ENCODE peak calls at places on chromosomes 2 and 18, in seven cellular contexts. H is ovary, L is spleen, X is A549, P is prostate gland, D is body of pancreas, Z is gastrocnemius medialis. Q is an unnamed sample.

GRCh38 chr18:41967680-41968079 is 12.6 kb downstream of the PIK3C3 start:
- DNase-seq in H (no peak), L (no peak), X (no peak), P (no peak), D (no peak), Z (peak; percentile 12), Q (no peak)

GRCh38 chr2:52113338-52113737 is 1081.4 kb upstream of the NRXN1 start:
- DNase-seq in H (no peak), L (no peak), X (no peak), P (no peak), D (no peak), Z (no peak), Q (no peak)

GRCh38 chr2:70140978-70141753 is 49.7 kb downstream of the C2orf42 start:
- DNase-seq in H (peak; percentile 47), L (peak; percentile 86), X (peak; percentile 77), P (peak; percentile 83), D (peak; percentile 84), Z (peak; percentile 74), Q (peak; percentile 72)

GRCh38 chr18:54812885-54813284 is 15.4 kb upstream of the RAB27B start:
- DNase-seq in H (no peak), L (no peak), X (no peak), P (no peak), D (no peak), Z (no peak), Q (no peak)

GRCh38 chr18:49784427-49785185 is 28.7 kb downstream of the ACAA2 start:
- DNase-seq in H (no peak), L (no peak), X (no peak), P (no peak), D (no peak), Z (no peak), Q (no peak)

GRCh38 chr2:31049913-31050588 is 88.2 kb downstream of the GALNT14 start:
- DNase-seq in H (no peak), L (no peak), X (no peak), P (no peak), D (no peak), Z (no peak), Q (no peak)

GRCh38 chr2:47801118-47801517 is 18.2 kb downstream of the MSH6 start:
- DNase-seq in H (no peak), L (no peak), X (no peak), P (no peak), D (no peak), Z (no peak), Q (no peak)

GRCh38 chr2:215950009-215950408 is 63.3 kb downstream of the MREG start:
- DNase-seq in H (no peak), L (no peak), X (peak; percentile 54), P (no peak), D (no peak), Z (no peak), Q (no peak)

GRCh38 chr2:34096552-34097171 is 497.6 kb upstream of the FAM98A start:
- DNase-seq in H (peak; percentile 20), L (no peak), X (peak; percentile 65), P (peak; percentile 41), D (peak; percentile 73), Z (no peak), Q (peak; percentile 14)

DNA sequence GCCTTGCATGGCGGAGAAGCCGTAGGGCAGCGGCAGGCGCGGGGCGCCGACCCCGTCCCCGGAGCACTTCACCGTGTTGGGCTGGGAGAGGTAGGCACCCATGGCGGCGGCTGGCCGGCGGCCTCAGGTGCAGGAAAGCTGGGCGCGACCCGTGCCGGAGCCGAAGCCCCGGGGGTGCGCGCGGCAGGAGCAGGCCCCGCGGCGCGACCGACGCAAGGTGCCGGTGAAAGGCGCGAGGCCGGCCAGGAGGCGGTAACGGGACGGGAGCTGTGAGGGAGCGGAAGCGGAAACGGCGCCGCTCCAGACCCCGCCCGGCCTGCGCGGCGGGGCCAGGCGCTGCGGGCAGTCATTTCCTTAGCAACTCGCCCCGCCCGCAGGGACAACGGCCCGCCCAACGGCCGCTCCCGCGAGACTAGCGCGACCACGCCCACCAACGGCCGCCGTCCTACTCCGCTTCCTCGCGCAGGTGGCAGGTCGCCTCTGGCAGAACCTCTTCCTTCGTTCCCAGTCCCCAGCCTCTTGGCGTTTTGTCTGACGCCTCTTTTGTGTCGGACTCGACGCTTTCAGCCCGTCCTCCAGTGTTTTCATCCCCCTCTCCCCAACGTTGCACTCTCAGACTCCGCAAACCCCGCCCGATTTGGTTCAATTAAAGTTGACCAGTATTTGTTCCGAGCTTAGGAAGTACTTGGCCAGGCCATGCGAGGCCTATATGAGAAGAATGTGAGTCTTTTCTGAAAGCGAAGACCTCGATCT is at the start of gene PPM1G:
- DNase-seq in H (peak; percentile 94), L (peak; percentile 99), X (peak; percentile 97), P (peak; percentile 95), D (peak; percentile 97), Z (peak; percentile 92), Q (peak; percentile 82)
- TF ChIP-seq POLR2A in H (peak; percentile 34), L (no peak), X (peak; percentile 94), P (peak; percentile 59), D (peak; percentile 82), Z (peak; percentile 57), Q (peak; percentile 3)

DNA sequence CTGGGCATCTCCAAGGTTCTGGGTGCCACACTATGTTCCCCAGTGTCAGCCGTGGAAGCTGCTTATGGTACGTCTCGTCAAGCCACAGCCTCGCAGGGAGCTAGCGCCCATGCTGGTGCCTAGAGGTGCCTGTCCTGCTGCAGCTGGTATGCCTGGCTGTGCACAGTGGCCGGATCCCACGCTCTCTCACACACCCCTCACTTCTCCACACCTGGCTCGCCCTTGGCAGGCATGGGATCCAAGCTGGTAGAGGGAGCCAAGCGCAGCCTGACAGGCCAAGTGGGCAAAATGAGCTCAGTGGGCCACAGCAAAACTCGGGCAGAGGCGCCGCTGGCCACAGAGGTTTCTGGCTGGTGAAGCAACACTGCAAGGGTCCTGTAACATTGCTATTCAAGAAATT is 156.1 kb upstream of the RBMS1 start:
- DNase-seq in H (no peak), L (peak; percentile 75), X (no peak), P (no peak), D (no peak), Z (no peak), Q (no peak)
- H3K4me3 ChIP-seq in H (no peak overlapping the region), L (no peak overlapping the region), X (no peak overlapping the region), P (no peak overlapping the region), D (no peak overlapping the region), Z (no peak overlapping the region), Q (no peak overlapping the region)

GRCh38 chr2:33015421-33016142 is 68.8 kb downstream of the LTBP1 start:
- DNase-seq in H (no peak), L (no peak), X (peak; percentile 89), P (no peak), D (peak; percentile 45), Z (no peak), Q (no peak)

GRCh38 chr2:33014268-33014667 is 67.5 kb downstream of the LTBP1 start:
- DNase-seq in H (no peak), L (no peak), X (no peak), P (no peak), D (no peak), Z (no peak), Q (no peak)

GRCh38 chr2:33011941-33012340 is 65.2 kb downstream of the LTBP1 start:
- DNase-seq in H (no peak), L (no peak), X (no peak), P (no peak), D (no peak), Z (no peak), Q (no peak)

GRCh38 chr2:33011406-33011805 is 64.7 kb downstream of the LTBP1 start:
- DNase-seq in H (no peak), L (no peak), X (no peak), P (no peak), D (no peak), Z (no peak), Q (no peak)

DNA sequence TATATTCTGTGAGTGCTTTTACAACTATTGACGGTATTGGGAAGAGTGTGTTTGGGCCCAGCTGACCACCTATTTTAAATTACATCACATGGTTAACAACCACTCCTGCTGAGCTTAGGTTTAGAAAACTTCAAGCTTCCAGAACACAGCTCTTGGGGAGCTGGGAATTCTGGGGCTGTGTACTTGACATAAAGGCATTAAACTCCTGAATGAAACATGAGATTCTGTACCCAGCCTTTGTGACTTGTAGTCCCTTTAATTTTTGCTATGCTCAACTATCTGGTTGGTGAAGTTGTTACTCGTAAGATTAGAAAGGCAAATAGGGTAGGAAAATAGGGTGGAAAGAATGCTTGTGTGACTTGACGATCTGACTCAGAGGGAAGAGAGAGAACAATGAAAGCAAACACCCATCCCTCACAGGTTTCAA is 66.9 kb downstream of the LTBP1 start:
- DNase-seq in H (no peak), L (no peak), X (no peak), P (no peak), D (no peak), Z (no peak), Q (no peak)
- H3K27ac ChIP-seq in H (no peak overlapping the region), L (no peak overlapping the region), X (peak overlapping the region; percentile 59), P (no peak overlapping the region), D (no peak overlapping the region), Z (peak overlapping the region; percentile 38), Q (no peak overlapping the region)

GRCh38 chr2:27236626-27237025 is 19.5 kb downstream of the CAD start:
- DNase-seq in H (no peak), L (no peak), X (no peak), P (no peak), D (no peak), Z (no peak), Q (no peak)

GRCh38 chr2:27240406-27240805 is 22.4 kb downstream of the SLC30A3 start:
- DNase-seq in H (no peak), L (no peak), X (no peak), P (no peak), D (no peak), Z (no peak), Q (no peak)

GRCh38 chr2:27238976-27239375 is 21.8 kb downstream of the CAD start:
- DNase-seq in H (no peak), L (no peak), X (no peak), P (no peak), D (no peak), Z (no peak), Q (no peak)

GRCh38 chr2:27236136-27236535 is 19.0 kb downstream of the CAD start:
- DNase-seq in H (no peak), L (peak; percentile 32), X (no peak), P (no peak), D (no peak), Z (no peak), Q (no peak)

DNA sequence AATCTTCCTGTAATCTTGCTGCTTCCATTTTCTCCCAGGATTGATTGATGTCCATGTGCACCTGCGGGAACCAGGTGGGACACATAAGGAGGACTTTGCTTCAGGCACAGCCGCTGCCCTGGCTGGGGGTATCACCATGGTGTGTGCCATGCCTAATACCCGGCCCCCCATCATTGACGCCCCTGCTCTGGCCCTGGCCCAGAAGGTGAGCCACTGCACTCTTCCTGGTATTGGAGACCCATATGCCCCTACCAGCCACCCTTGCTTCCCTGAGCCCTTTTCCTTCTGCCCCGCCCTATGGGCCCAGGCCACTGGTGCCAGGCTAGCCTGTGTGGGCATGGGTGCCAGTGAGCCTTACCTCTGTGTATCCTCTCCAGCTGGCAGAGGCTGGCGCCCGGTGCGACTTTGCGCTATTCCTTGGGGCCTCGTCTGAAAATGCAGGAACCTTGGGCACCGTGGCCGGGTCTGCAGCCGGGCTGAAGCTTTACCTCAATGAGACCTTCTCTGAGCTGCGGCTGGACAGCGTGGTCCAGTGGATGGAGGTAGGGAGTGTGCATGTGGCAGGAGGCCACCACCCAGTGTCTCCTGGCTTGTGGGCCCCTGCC is 20.3 kb downstream of the CAD start:
- DNase-seq in H (no peak), L (no peak), X (no peak), P (no peak), D (no peak), Z (no peak), Q (no peak)
- TF ChIP-seq POLR2A in H (no peak), L (no peak), X (no peak), P (no peak), D (no peak), Z (no peak), Q (no peak)